ENCODE peak calls at places on chromosomes 5 and 9, in ten cellular contexts. One of them, this sample, is unnamed.

GRCh38 chr9:19085295-19085694 is 17.4 kb downstream of the HAUS6 start:
- DNase-seq in foreskin fibroblast: no peak
- DNase-seq in ascending aorta: no peak
- DNase-seq in foreskin keratinocyte: no peak
- DNase-seq in psoas muscle: no peak
- DNase-seq in tibial nerve: no peak
- DNase-seq in neural progenitor cell: peak; percentile 60
- DNase-seq in HCT116: peak; percentile 22
- DNase-seq in nephron progenitor cell: no peak
- DNase-seq in sigmoid colon: no peak
- DNase-seq in this sample: no peak

GRCh38 chr9:89755835-89756234 is 151.0 kb downstream of the GADD45G start:
- DNase-seq in foreskin fibroblast: no peak
- DNase-seq in ascending aorta: no peak
- DNase-seq in foreskin keratinocyte: peak; percentile 22
- DNase-seq in psoas muscle: no peak
- DNase-seq in tibial nerve: no peak
- DNase-seq in neural progenitor cell: no peak
- DNase-seq in HCT116: no peak
- DNase-seq in nephron progenitor cell: no peak
- DNase-seq in sigmoid colon: no peak
- DNase-seq in this sample: no peak

GRCh38 chr5:143494162-143494561 is 90.7 kb upstream of the NR3C1 start:
- DNase-seq in foreskin fibroblast: peak; percentile 81
- DNase-seq in ascending aorta: no peak
- DNase-seq in foreskin keratinocyte: no peak
- DNase-seq in psoas muscle: no peak
- DNase-seq in tibial nerve: no peak
- DNase-seq in neural progenitor cell: no peak
- DNase-seq in HCT116: no peak
- DNase-seq in nephron progenitor cell: no peak
- DNase-seq in sigmoid colon: no peak
- DNase-seq in this sample: no peak

GRCh38 chr5:82312373-82312856 is 34.3 kb upstream of the RPS23 start:
- DNase-seq in foreskin fibroblast: peak; percentile 63
- DNase-seq in ascending aorta: peak; percentile 87
- DNase-seq in foreskin keratinocyte: no peak
- DNase-seq in psoas muscle: peak; percentile 62
- DNase-seq in tibial nerve: peak; percentile 82
- DNase-seq in neural progenitor cell: peak; percentile 83
- DNase-seq in HCT116: peak; percentile 54
- DNase-seq in nephron progenitor cell: peak; percentile 75
- DNase-seq in sigmoid colon: peak; percentile 67
- DNase-seq in this sample: no peak

GRCh38 chr5:133359861-133360260 is 252.5 kb downstream of the FSTL4 start:
- DNase-seq in foreskin fibroblast: no peak
- DNase-seq in ascending aorta: no peak
- DNase-seq in foreskin keratinocyte: no peak
- DNase-seq in psoas muscle: no peak
- DNase-seq in tibial nerve: no peak
- DNase-seq in neural progenitor cell: no peak
- DNase-seq in HCT116: no peak
- DNase-seq in nephron progenitor cell: no peak
- DNase-seq in sigmoid colon: no peak
- DNase-seq in this sample: no peak

GRCh38 chr5:132760043-132760420 is 12.8 kb downstream of the CCNI2 start:
- DNase-seq in foreskin fibroblast: no peak
- DNase-seq in ascending aorta: no peak
- DNase-seq in foreskin keratinocyte: no peak
- DNase-seq in psoas muscle: peak; percentile 43
- DNase-seq in tibial nerve: no peak
- DNase-seq in neural progenitor cell: no peak
- DNase-seq in HCT116: no peak
- DNase-seq in nephron progenitor cell: no peak
- DNase-seq in sigmoid colon: no peak
- DNase-seq in this sample: no peak

GRCh38 chr5:170633235-170634041 is 129.6 kb downstream of the KCNIP1 start:
- DNase-seq in foreskin fibroblast: peak; percentile 71
- DNase-seq in ascending aorta: peak; percentile 85
- DNase-seq in foreskin keratinocyte: no peak
- DNase-seq in psoas muscle: peak; percentile 66
- DNase-seq in tibial nerve: peak; percentile 82
- DNase-seq in neural progenitor cell: peak; percentile 75
- DNase-seq in HCT116: peak; percentile 50
- DNase-seq in nephron progenitor cell: peak; percentile 63
- DNase-seq in sigmoid colon: peak; percentile 86
- DNase-seq in this sample: no peak

GRCh38 chr5:17426104-17426739 is 71.8 kb upstream of the TAF11L2 start:
- DNase-seq in foreskin fibroblast: no peak
- DNase-seq in ascending aorta: no peak
- DNase-seq in foreskin keratinocyte: no peak
- DNase-seq in psoas muscle: no peak
- DNase-seq in tibial nerve: no peak
- DNase-seq in neural progenitor cell: no peak
- DNase-seq in HCT116: no peak
- DNase-seq in nephron progenitor cell: no peak
- DNase-seq in sigmoid colon: no peak
- DNase-seq in this sample: no peak

DNA sequence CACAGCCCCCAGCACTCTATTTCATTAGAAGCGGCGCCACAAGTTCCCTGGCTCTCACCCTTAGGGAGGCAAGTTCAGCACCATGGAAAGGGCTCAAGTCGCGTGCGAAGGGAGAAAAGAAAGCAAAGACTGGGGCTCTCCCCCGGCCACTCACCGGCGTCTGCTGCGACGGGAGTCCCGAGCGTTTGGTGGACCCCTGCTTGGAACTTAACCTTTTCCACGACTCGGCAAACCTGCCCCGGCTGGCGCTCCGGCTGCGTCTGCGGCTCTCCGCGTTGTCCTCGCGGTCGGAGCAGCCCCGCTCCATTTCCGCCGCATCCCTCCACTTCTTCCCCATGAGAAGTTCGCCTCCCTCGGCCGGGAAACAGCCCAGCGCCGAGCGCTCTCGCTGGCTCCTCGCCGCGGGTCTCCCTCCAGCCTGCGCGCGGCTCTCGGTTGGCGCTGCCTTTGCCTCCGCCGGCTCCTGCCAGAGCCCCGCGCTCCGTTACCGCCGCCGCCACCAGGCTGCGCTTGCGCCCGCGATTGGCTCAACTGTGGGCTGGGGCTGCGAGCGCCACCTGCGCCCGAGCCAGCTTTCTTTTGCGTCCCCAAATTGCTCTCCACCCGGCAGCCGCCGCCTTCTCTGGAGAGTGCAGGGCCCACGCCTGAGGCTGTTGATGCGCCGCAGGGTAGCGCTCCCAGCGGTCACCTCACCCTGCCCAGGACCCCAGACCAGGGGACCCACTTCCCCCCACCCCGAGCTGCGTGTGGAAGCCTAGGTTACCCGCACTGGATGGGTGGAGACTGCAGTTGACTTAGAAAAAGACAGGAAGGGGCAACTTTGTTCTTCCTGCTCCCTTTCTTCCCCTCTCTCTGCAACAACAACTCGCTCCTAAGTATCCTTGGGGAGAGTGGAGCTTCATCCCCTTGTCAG is 321.6 kb downstream of the CEMIP2 start:
- DNase-seq in foreskin fibroblast: peak; percentile 14
- DNase-seq in ascending aorta: no peak
- DNase-seq in foreskin keratinocyte: peak; percentile 27
- DNase-seq in psoas muscle: peak; percentile 42
- DNase-seq in tibial nerve: peak; percentile 5
- DNase-seq in neural progenitor cell: peak; percentile 95
- DNase-seq in HCT116: no peak
- DNase-seq in nephron progenitor cell: peak; percentile 87
- DNase-seq in sigmoid colon: no peak
- DNase-seq in this sample: no peak
- TF ChIP-seq CTCF in foreskin fibroblast: peak; percentile 22
- TF ChIP-seq CTCF in ascending aorta: no peak
- TF ChIP-seq CTCF in foreskin keratinocyte: peak; percentile 63
- TF ChIP-seq CTCF in psoas muscle: no peak
- TF ChIP-seq CTCF in tibial nerve: no peak
- TF ChIP-seq CTCF in neural progenitor cell: peak; percentile 55
- TF ChIP-seq CTCF in HCT116: no peak
- TF ChIP-seq CTCF in nephron progenitor cell: peak; percentile 25
- TF ChIP-seq CTCF in sigmoid colon: no peak
- TF ChIP-seq CTCF in this sample: peak; percentile 59

DNA sequence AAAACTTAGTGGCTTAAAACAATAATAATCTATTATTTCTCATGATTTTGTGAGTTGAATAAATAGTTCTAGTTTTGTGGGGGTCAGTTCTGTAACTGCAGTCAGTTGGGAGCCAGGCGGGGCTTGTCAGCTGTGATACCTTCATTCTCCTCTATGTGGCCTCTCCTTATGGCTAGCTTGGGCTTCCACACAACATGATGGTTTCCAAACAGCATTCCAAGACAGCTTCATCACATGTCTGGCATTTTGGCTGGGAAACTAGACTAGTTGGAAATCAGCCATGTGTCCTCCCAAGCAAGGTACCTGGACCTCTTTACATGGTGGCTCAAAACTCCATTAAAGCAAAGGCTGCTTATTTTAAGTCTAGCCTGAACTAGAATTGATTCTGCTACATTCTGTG is 61.4 kb upstream of the RANBP3L start:
- DNase-seq in foreskin fibroblast: peak; percentile 53
- DNase-seq in ascending aorta: no peak
- DNase-seq in foreskin keratinocyte: peak; percentile 42
- DNase-seq in psoas muscle: no peak
- DNase-seq in tibial nerve: no peak
- DNase-seq in neural progenitor cell: peak; percentile 14
- DNase-seq in HCT116: no peak
- DNase-seq in nephron progenitor cell: no peak
- DNase-seq in sigmoid colon: no peak
- DNase-seq in this sample: no peak
- TF ChIP-seq CTCF in foreskin fibroblast: peak; percentile 19
- TF ChIP-seq CTCF in ascending aorta: no peak
- TF ChIP-seq CTCF in foreskin keratinocyte: peak; percentile 33
- TF ChIP-seq CTCF in psoas muscle: no peak
- TF ChIP-seq CTCF in tibial nerve: no peak
- TF ChIP-seq CTCF in neural progenitor cell: peak; percentile 19
- TF ChIP-seq CTCF in HCT116: peak; percentile 19
- TF ChIP-seq CTCF in nephron progenitor cell: peak; percentile 8
- TF ChIP-seq CTCF in sigmoid colon: no peak
- TF ChIP-seq CTCF in this sample: no peak

GRCh38 chr5:163108351-163108750 is 329.0 kb upstream of the CCNG1 start:
- DNase-seq in foreskin fibroblast: no peak
- DNase-seq in ascending aorta: no peak
- DNase-seq in foreskin keratinocyte: no peak
- DNase-seq in psoas muscle: no peak
- DNase-seq in tibial nerve: no peak
- DNase-seq in neural progenitor cell: no peak
- DNase-seq in HCT116: no peak
- DNase-seq in nephron progenitor cell: no peak
- DNase-seq in sigmoid colon: no peak
- DNase-seq in this sample: no peak

GRCh38 chr5:163106098-163106497 is 331.3 kb upstream of the CCNG1 start:
- DNase-seq in foreskin fibroblast: no peak
- DNase-seq in ascending aorta: no peak
- DNase-seq in foreskin keratinocyte: no peak
- DNase-seq in psoas muscle: no peak
- DNase-seq in tibial nerve: no peak
- DNase-seq in neural progenitor cell: no peak
- DNase-seq in HCT116: no peak
- DNase-seq in nephron progenitor cell: no peak
- DNase-seq in sigmoid colon: no peak
- DNase-seq in this sample: no peak

GRCh38 chr5:163105456-163105855 is 331.9 kb upstream of the CCNG1 start:
- DNase-seq in foreskin fibroblast: no peak
- DNase-seq in ascending aorta: no peak
- DNase-seq in foreskin keratinocyte: peak; percentile 13
- DNase-seq in psoas muscle: no peak
- DNase-seq in tibial nerve: no peak
- DNase-seq in neural progenitor cell: no peak
- DNase-seq in HCT116: no peak
- DNase-seq in nephron progenitor cell: no peak
- DNase-seq in sigmoid colon: no peak
- DNase-seq in this sample: no peak

DNA sequence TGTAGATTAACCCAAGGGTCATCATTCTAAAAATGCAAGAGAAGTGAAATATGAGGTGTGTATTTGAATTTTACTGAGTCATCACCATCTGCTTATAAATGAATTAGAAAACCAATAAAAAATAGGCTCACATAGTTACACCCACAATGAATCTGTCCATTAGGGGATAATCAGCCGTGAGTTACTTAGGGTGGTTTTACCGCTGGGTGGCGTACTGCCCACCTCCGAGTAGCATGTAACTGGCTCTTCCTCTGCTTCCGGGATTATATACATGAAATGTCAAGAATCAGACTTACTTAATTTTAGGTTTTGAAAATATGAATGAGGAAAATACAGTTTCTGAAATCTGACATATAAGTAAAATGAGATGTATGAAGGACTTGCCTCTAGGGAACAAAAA is 332.9 kb upstream of the CCNG1 start:
- DNase-seq in foreskin fibroblast: no peak
- DNase-seq in ascending aorta: no peak
- DNase-seq in foreskin keratinocyte: no peak
- DNase-seq in psoas muscle: no peak
- DNase-seq in tibial nerve: no peak
- DNase-seq in neural progenitor cell: peak; percentile 56
- DNase-seq in HCT116: no peak
- DNase-seq in nephron progenitor cell: peak; percentile 2
- DNase-seq in sigmoid colon: no peak
- DNase-seq in this sample: no peak
- TF ChIP-seq CTCF in foreskin fibroblast: no peak
- TF ChIP-seq CTCF in ascending aorta: no peak
- TF ChIP-seq CTCF in foreskin keratinocyte: no peak
- TF ChIP-seq CTCF in psoas muscle: no peak
- TF ChIP-seq CTCF in tibial nerve: no peak
- TF ChIP-seq CTCF in neural progenitor cell: peak; percentile 67
- TF ChIP-seq CTCF in HCT116: peak; percentile 52
- TF ChIP-seq CTCF in nephron progenitor cell: no peak
- TF ChIP-seq CTCF in sigmoid colon: no peak
- TF ChIP-seq CTCF in this sample: no peak

GRCh38 chr9:95338243-95338642 is 20.7 kb upstream of the FANCC start:
- DNase-seq in foreskin fibroblast: no peak
- DNase-seq in ascending aorta: no peak
- DNase-seq in foreskin keratinocyte: no peak
- DNase-seq in psoas muscle: no peak
- DNase-seq in tibial nerve: no peak
- DNase-seq in neural progenitor cell: no peak
- DNase-seq in HCT116: no peak
- DNase-seq in nephron progenitor cell: no peak
- DNase-seq in sigmoid colon: no peak
- DNase-seq in this sample: no peak

GRCh38 chr9:95341262-95342011 is 23.9 kb upstream of the FANCC start:
- DNase-seq in foreskin fibroblast: peak; percentile 20
- DNase-seq in ascending aorta: no peak
- DNase-seq in foreskin keratinocyte: no peak
- DNase-seq in psoas muscle: no peak
- DNase-seq in tibial nerve: no peak
- DNase-seq in neural progenitor cell: peak; percentile 27
- DNase-seq in HCT116: no peak
- DNase-seq in nephron progenitor cell: no peak
- DNase-seq in sigmoid colon: no peak
- DNase-seq in this sample: no peak

GRCh38 chr9:95332860-95333259 is 15.4 kb upstream of the FANCC start:
- DNase-seq in foreskin fibroblast: no peak
- DNase-seq in ascending aorta: no peak
- DNase-seq in foreskin keratinocyte: no peak
- DNase-seq in psoas muscle: no peak
- DNase-seq in tibial nerve: no peak
- DNase-seq in neural progenitor cell: no peak
- DNase-seq in HCT116: no peak
- DNase-seq in nephron progenitor cell: no peak
- DNase-seq in sigmoid colon: no peak
- DNase-seq in this sample: no peak

GRCh38 chr9:95333426-95333825 is 15.9 kb upstream of the FANCC start:
- DNase-seq in foreskin fibroblast: no peak
- DNase-seq in ascending aorta: no peak
- DNase-seq in foreskin keratinocyte: no peak
- DNase-seq in psoas muscle: no peak
- DNase-seq in tibial nerve: no peak
- DNase-seq in neural progenitor cell: no peak
- DNase-seq in HCT116: no peak
- DNase-seq in nephron progenitor cell: no peak
- DNase-seq in sigmoid colon: no peak
- DNase-seq in this sample: no peak

DNA sequence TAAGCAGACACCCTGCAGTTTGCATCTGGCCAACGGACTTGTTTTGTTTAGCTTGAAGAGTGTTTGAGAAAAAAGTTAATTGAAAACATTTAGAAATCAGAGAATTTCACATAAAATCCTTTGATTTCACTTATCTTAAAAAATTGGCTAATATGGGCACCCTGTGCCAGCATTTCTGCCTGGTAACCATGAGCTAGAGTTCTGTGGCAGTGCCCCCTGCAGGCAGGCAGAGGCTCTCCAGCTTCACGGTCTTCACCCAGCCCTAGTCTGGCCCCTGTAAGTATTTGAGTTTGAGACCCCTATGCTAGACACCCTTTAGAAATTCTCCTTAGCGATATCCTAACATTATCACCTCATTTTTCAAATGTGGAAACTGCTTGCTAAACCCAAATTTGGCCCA is 18.8 kb upstream of the FANCC start:
- DNase-seq in foreskin fibroblast: no peak
- DNase-seq in ascending aorta: no peak
- DNase-seq in foreskin keratinocyte: no peak
- DNase-seq in psoas muscle: no peak
- DNase-seq in tibial nerve: no peak
- DNase-seq in neural progenitor cell: no peak
- DNase-seq in HCT116: no peak
- DNase-seq in nephron progenitor cell: no peak
- DNase-seq in sigmoid colon: no peak
- DNase-seq in this sample: no peak
- TF ChIP-seq CTCF in foreskin fibroblast: peak; percentile 43
- TF ChIP-seq CTCF in ascending aorta: peak; percentile 28
- TF ChIP-seq CTCF in foreskin keratinocyte: peak; percentile 42
- TF ChIP-seq CTCF in psoas muscle: peak; percentile 38
- TF ChIP-seq CTCF in tibial nerve: peak; percentile 27
- TF ChIP-seq CTCF in neural progenitor cell: peak; percentile 67
- TF ChIP-seq CTCF in HCT116: peak; percentile 79
- TF ChIP-seq CTCF in nephron progenitor cell: peak; percentile 27
- TF ChIP-seq CTCF in sigmoid colon: peak; percentile 28
- TF ChIP-seq CTCF in this sample: no peak